ENCODE peak calls at places on chromosomes 6 and 20, in ten cellular contexts. W is PC-9, M is HCT116, C is left ventricle myocardium inferior, F is heart left ventricle, U is bronchial epithelial cell, K is AG04449, A is astrocyte, I is tibial artery, N is stomach. L is an unnamed sample.

GRCh38 chr6:134422426-134423231 is 104.7 kb upstream of the SGK1 start:
- DNase-seq in W (peak), M (peak), C (no peak), F (no peak), U (peak), K (peak), A (peak), I (no peak), N (no peak), L (peak)

GRCh38 chr6:7153807-7154206 is 46.0 kb downstream of the RREB1 start:
- DNase-seq in W (no peak), M (no peak), C (no peak), F (no peak), U (no peak), K (no peak), A (no peak), I (no peak), N (no peak), L (no peak)

GRCh38 chr20:37841991-37842390 is 60.9 kb upstream of the VSTM2L start:
- DNase-seq in W (no peak), M (no peak), C (no peak), F (no peak), U (no peak), K (no peak), A (no peak), I (no peak), N (no peak), L (no peak)

GRCh38 chr6:140774080-140774505 is 1358.6 kb upstream of the GJE1 start:
- DNase-seq in W (no peak), M (peak), C (no peak), F (peak), U (peak), K (peak), A (peak), I (no peak), N (no peak), L (peak)

GRCh38 chr6:127956260-127956888 is 55.5 kb upstream of the THEMIS start:
- DNase-seq in W (no peak), M (peak), C (no peak), F (no peak), U (peak), K (no peak), A (no peak), I (no peak), N (no peak), L (no peak)

GRCh38 chr20:61303675-61304074 is 51.6 kb downstream of the CDH4 start:
- DNase-seq in W (no peak), M (no peak), C (no peak), F (no peak), U (no peak), K (no peak), A (no peak), I (no peak), N (no peak), L (no peak)

GRCh38 chr6:23563329-23563728 is 562.7 kb upstream of the NRSN1 start:
- DNase-seq in W (no peak), M (no peak), C (no peak), F (no peak), U (no peak), K (no peak), A (no peak), I (no peak), N (no peak), L (no peak)

GRCh38 chr6:121730616-121731015 is 295.2 kb downstream of the GJA1 start:
- DNase-seq in W (peak), M (no peak), C (no peak), F (no peak), U (no peak), K (no peak), A (no peak), I (no peak), N (no peak), L (no peak)

GRCh38 chr20:22460231-22460630 is 124.1 kb downstream of the FOXA2 start:
- DNase-seq in W (peak), M (no peak), C (no peak), F (no peak), U (peak), K (no peak), A (no peak), I (no peak), N (no peak), L (no peak)

GRCh38 chr6:10850728-10851127 is 12.4 kb upstream of the MAK start:
- DNase-seq in W (peak), M (no peak), C (no peak), F (no peak), U (no peak), K (no peak), A (no peak), I (no peak), N (no peak), L (no peak)

GRCh38 chr6:10843554-10843953 is 5.2 kb upstream of the MAK start:
- DNase-seq in W (no peak), M (no peak), C (no peak), F (no peak), U (no peak), K (no peak), A (no peak), I (no peak), N (no peak), L (no peak)

GRCh38 chr6:10852281-10852965 is 14.1 kb upstream of the MAK start:
- DNase-seq in W (no peak), M (no peak), C (no peak), F (no peak), U (no peak), K (no peak), A (no peak), I (no peak), N (no peak), L (no peak)

DNA sequence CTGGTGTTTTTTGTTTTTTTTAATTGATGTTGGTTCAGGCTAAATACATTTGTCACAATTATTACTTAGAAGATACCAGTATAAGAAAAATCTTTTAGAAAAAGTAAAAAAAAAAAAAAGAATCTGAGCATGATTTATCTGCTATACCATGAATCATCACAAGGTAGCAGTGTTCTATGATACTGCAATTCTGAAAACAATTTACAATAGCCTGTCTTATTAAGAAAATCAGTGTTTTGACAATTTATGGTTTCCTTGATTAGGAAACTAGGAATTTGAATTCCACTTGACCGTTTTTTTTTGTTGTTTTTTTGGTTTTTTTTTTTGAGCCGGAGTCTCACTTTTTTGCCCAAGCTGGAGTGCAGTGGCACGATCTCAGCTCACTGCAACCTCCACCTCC is 9.3 kb upstream of the MAK start:
- DNase-seq in W (no peak), M (no peak), C (no peak), F (no peak), U (peak), K (no peak), A (no peak), I (no peak), N (no peak), L (no peak)
- TF ChIP-seq CTCF in W (peak), M (peak), C (peak), F (no peak), U (no peak), K (no peak), A (peak), I (no peak), N (no peak), L (peak)

GRCh38 chr6:29945421-29945820 is 3.1 kb downstream of the HLA-A start:
- DNase-seq in W (no peak), M (no peak), C (no peak), F (no peak), U (no peak), K (no peak), A (no peak), I (no peak), N (no peak), L (no peak)
- H3K4me3 ChIP-seq in W (no peak), M (no peak), C (no peak), F (no peak), U (no peak), K (no peak), A (no peak), I (no peak), N (peak), L (no peak)

GRCh38 chr6:37540390-37540789 is 40.7 kb upstream of the CCDC167 start:
- DNase-seq in W (no peak), M (no peak), C (no peak), F (no peak), U (no peak), K (no peak), A (no peak), I (no peak), N (no peak), L (no peak)

GRCh38 chr6:37535701-37536461 is 36.2 kb upstream of the CCDC167 start:
- DNase-seq in W (no peak), M (no peak), C (no peak), F (no peak), U (no peak), K (no peak), A (no peak), I (no peak), N (peak), L (no peak)

GRCh38 chr6:37539706-37540352 is 40.1 kb upstream of the CCDC167 start:
- DNase-seq in W (no peak), M (no peak), C (no peak), F (no peak), U (no peak), K (no peak), A (no peak), I (no peak), N (no peak), L (no peak)

GRCh38 chr6:37536462-37537225 is 37.0 kb upstream of the CCDC167 start:
- DNase-seq in W (no peak), M (no peak), C (no peak), F (no peak), U (no peak), K (no peak), A (no peak), I (no peak), N (no peak), L (no peak)

DNA sequence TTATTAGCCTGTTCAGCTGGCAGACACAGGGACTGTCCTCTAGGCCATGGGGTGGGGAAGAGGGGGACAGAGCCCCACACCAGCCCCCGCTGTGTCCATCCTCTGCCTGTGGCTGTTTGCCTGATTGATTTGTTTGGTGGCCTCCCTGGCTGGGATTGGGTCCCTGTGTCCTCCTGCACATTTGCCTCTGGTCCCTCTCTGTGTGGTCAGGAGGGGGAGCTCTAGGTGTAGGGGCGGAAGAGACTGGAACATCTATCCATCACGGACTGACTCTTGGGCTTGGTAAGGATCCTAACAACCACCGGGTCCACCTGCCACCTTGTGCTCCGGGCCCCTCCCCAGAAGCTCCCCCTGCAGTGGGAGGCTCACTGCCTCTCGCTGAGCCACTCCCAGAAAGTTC is 38.4 kb upstream of the CCDC167 start:
- DNase-seq in W (no peak), M (peak), C (no peak), F (no peak), U (peak), K (no peak), A (no peak), I (no peak), N (no peak), L (no peak)
- TF ChIP-seq CTCF in W (peak), M (peak), C (peak), F (no peak), U (peak), K (peak), A (no peak), I (no peak), N (no peak), L (peak)

DNA sequence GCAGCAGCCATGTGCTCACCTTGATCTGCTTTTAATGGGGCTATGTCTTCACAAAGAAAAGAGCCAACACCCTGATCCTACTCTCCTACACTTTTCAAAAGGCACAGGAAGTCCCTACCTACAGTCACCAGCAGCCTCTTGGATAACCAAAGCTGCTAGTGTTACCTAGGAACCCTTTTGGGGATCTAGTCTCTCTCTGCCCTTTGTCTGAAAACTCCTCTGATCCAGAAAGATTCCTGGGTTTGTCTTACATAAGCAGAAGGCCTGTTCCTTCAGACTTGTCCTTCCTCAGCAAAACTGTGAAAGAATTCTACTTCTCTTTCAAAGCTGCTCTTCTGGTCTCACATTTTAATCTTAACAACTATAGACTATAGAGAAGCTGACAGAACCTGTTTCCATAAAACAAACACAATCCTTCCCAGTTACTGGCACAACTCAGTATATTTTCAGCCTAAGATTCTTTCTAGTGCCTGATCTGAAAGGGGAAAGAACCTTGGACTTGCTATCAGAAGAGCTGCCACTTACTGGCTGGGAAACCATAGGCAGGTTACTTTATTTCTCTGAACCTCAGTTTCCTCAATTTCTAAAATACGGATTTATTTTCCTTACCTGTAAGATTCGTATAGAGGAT is 2.9 kb downstream of the PLAGL2 start:
- DNase-seq in W (peak), M (no peak), C (no peak), F (no peak), U (no peak), K (no peak), A (no peak), I (no peak), N (no peak), L (no peak)
- H3K4me3 ChIP-seq in W (no peak), M (no peak), C (peak), F (peak), U (no peak), K (no peak), A (no peak), I (no peak), N (peak), L (no peak)